ENCODE peak calls at places on chromosome 1, in eight cellular contexts. P is psoas muscle; O is stimulated activated CD8-positive, alpha-beta memory T cell treated with anti-CD3 and anti-CD28 coated beads, Interleukin-4, amount 100 ng/mL, for 48 hours; A is progenitor cell of endocrine pancreas; I is endothelial cell; K is fibroblast of lung; M is NCI-H748 treated with DMSO at 0.1 percent for 48 hours; D is bronchial epithelial cell. G is an unnamed sample.
A peak's percentile ranks its signal among the peaks of the same experiment; 100 is the strongest.

GRCh38 chr1:205920861-205921558 is 22.2 kb downstream of the SLC26A9 start:
- DNase-seq in I (no peak), M (no peak), A (no peak), P (no peak), K (no peak), D (no peak), O (no peak), G (no peak)

GRCh38 chr1:107526524-107527198 is 385.8 kb downstream of the NTNG1 start:
- DNase-seq in I (no peak), O (no peak), M (no peak), A (no peak), P (no peak), K (no peak), D (no peak), G (no peak)

GRCh38 chr1:37038079-37038702 is 3.9 kb upstream of the GRIK3 start:
- DNase-seq in K (no peak), O (no peak), D (peak; percentile 29), M (peak; percentile 65), A (no peak), I (peak; percentile 31), P (no peak), G (no peak)

GRCh38 chr1:248853023-248853422 is 5.9 kb downstream of the ZNF692 start:
- DNase-seq in I (no peak), D (no peak), A (no peak), P (no peak), M (no peak), O (no peak), K (peak; percentile 55), G (no peak)

GRCh38 chr1:86778510-86779218 is 74.3 kb downstream of the SH3GLB1 start:
- DNase-seq in A (no peak), I (no peak), D (peak; percentile 70), K (peak; percentile 85), M (no peak), P (no peak), O (no peak), G (no peak)

GRCh38 chr1:241579434-241579833 is 47.3 kb downstream of the KMO start:
- DNase-seq in K (no peak), I (no peak), M (no peak), O (no peak), D (no peak), A (no peak), P (no peak), G (peak; percentile 62)

GRCh38 chr1:165114022-165114888 is 242.3 kb downstream of the LMX1A start:
- DNase-seq in K (peak; percentile 22), I (peak; percentile 61), O (peak; percentile 51), A (peak; percentile 55), P (no peak), M (peak; percentile 69), D (peak; percentile 61), G (no peak)

GRCh38 chr1:213417225-213417820 is 366.3 kb downstream of the RPS6KC1 start:
- DNase-seq in M (no peak), I (no peak), A (no peak), K (no peak), D (no peak), P (no peak), O (no peak), G (no peak)

GRCh38 chr1:48236716-48237470 is 14.4 kb downstream of the SLC5A9 start:
- DNase-seq in I (no peak), M (peak; percentile 33), P (no peak), O (no peak), D (peak; percentile 49), A (no peak), K (peak; percentile 23), G (no peak)

GRCh38 chr1:97143236-97143882 is 421.8 kb downstream of the PTBP2 start:
- DNase-seq in O (no peak), A (no peak), P (no peak), D (peak; percentile 85), K (peak; percentile 84), M (no peak), I (no peak), G (no peak)

GRCh38 chr1:31937300-31938183 is 626 bp downstream of the PTP4A2 start:
- DNase-seq in M (no peak), I (peak; percentile 51), D (peak; percentile 35), O (peak; percentile 82), K (peak; percentile 63), A (peak; percentile 56), P (peak; percentile 83), G (peak; percentile 86)

GRCh38 chr1:46479744-46480350 is 9.8 kb upstream of the DMBX1 start:
- DNase-seq in O (no peak), A (no peak), D (no peak), M (no peak), I (no peak), P (no peak), K (no peak), G (no peak)

G was measured in lower lobe of right lung.